ENCODE peak calls at places on chromosomes 2 and 18, in five cellular contexts. T, Z, A, G and Y are unnamed samples.

GRCh38 chr2:44939074-44940052 is 2.1 kb upstream of the SIX3 start:
- DNase-seq in A (no peak), G (no peak), T (no peak), Z (peak), Y (peak)

GRCh38 chr18:42164556-42164955 is 209.5 kb downstream of the PIK3C3 start:
- DNase-seq in T (no peak), A (no peak), G (no peak), Z (no peak), Y (no peak)

GRCh38 chr18:47172476-47172875 is 3.7 kb downstream of the IER3IP1 start:
- DNase-seq in Z (no peak), T (no peak), A (no peak), G (no peak), Y (no peak)

GRCh38 chr2:8086796-8087479 is 594.9 kb upstream of the ID2 start:
- DNase-seq in T (no peak), A (peak), G (no peak), Z (no peak), Y (no peak)

GRCh38 chr2:231228974-231229373 is 30.5 kb downstream of the ARMC9 start:
- DNase-seq in G (no peak), A (no peak), T (no peak), Z (no peak), Y (no peak)

GRCh38 chr2:30472326-30472725 is 25.3 kb downstream of the LCLAT1 start:
- DNase-seq in A (no peak), Z (no peak), G (no peak), T (no peak), Y (no peak)

GRCh38 chr2:205680067-205680466 is 2.2 kb upstream of the NRP2 start:
- DNase-seq in T (no peak), Z (peak), G (peak), A (peak), Y (peak)

GRCh38 chr2:100733344-100734187 is 86.4 kb upstream of the NPAS2 start:
- DNase-seq in A (no peak), T (no peak), G (no peak), Z (peak), Y (peak)

GRCh38 chr2:230925879-230926765 is 1.1 kb upstream of the GPR55 start:
- DNase-seq in T (no peak), G (no peak), A (no peak), Z (peak), Y (no peak)

GRCh38 chr2:36277146-36277808 is 78.3 kb upstream of the CRIM1 start:
- DNase-seq in Z (no peak), G (no peak), A (peak), T (no peak), Y (no peak)

GRCh38 chr2:217510790-217511291 is 492.0 kb downstream of the TNS1 start:
- DNase-seq in Z (peak), G (peak), T (peak), A (peak), Y (peak)

GRCh38 chr2:207180741-207181140 is 15.0 kb upstream of the KLF7 start:
- DNase-seq in Z (no peak), T (no peak), G (no peak), A (peak), Y (no peak)

GRCh38 chr2:143946436-143947385 is 573.2 kb downstream of the ZEB2 start:
- DNase-seq in T (no peak), G (no peak), A (peak), Z (no peak), Y (no peak)

GRCh38 chr2:239395524-239395923 is 5.3 kb downstream of the HDAC4 start:
- DNase-seq in A (no peak), T (no peak), Z (no peak), G (no peak), Y (no peak)

GRCh38 chr2:223598994-223599645 is 3.0 kb downstream of the SCG2 start:
- DNase-seq in Z (no peak), G (no peak), T (no peak), A (peak), Y (no peak)

GRCh38 chr2:12915792-12916191 is 199.1 kb downstream of the TRIB2 start:
- DNase-seq in G (no peak), A (peak), Z (no peak), T (no peak), Y (no peak)

GRCh38 chr18:49619792-49620191 is 57.9 kb downstream of the LIPG start:
- DNase-seq in T (no peak), A (peak), G (no peak), Z (no peak), Y (no peak)

GRCh38 chr2:181104512-181105121 is 124.2 kb downstream of the UBE2E3 start:
- DNase-seq in T (no peak), A (peak), Z (no peak), G (no peak), Y (no peak)

GRCh38 chr2:138485019-138485418 is 16.6 kb upstream of the SPOPL start:
- DNase-seq in A (no peak), T (no peak), Z (no peak), G (no peak), Y (no peak)

GRCh38 chr2:186058604-186059003 is 320.0 kb downstream of the FSIP2 start:
- DNase-seq in A (no peak), Z (no peak), G (no peak), T (no peak), Y (no peak)

GRCh38 chr18:67432806-67433205 is 83.7 kb downstream of the DSEL start:
- DNase-seq in A (no peak), Z (no peak), G (no peak), T (no peak), Y (no peak)

GRCh38 chr2:107325983-107326786 is 440.2 kb upstream of the ST6GAL2 start:
- DNase-seq in T (no peak), Z (no peak), G (no peak), A (no peak), Y (no peak)

GRCh38 chr2:23291274-23291673 is 93.7 kb upstream of the KLHL29 start:
- DNase-seq in Z (no peak), T (no peak), G (no peak), A (no peak), Y (no peak)

GRCh38 chr18:62672600-62672999 is 42.7 kb upstream of the PHLPP1 start:
- DNase-seq in T (no peak), Z (no peak), G (no peak), A (no peak), Y (no peak)

GRCh38 chr2:128424806-128425205 is 106.1 kb upstream of the HS6ST1 start:
- DNase-seq in G (no peak), T (no peak), A (no peak), Z (peak), Y (no peak)

GRCh38 chr2:183951636-183952035 is 646.7 kb upstream of the ZNF804A start:
- DNase-seq in Z (no peak), T (no peak), G (no peak), A (no peak), Y (no peak)

GRCh38 chr18:686339-687111 is 25.9 kb downstream of the ENOSF1 start:
- DNase-seq in A (no peak), G (no peak), Z (peak), T (no peak), Y (peak)